ENCODE peak calls at places on chromosome X, in six cellular contexts. X, E, J, W, K and A are unnamed samples.

GRCh38 chrX:112731793-112732192 is 52.1 kb upstream of the LHFPL1 start:
- DNase-seq in X (no peak), E (no peak), J (no peak), W (no peak), K (no peak), A (no peak)

GRCh38 chrX:91435465-91435864 is 826 bp downstream of the PABPC5 start:
- DNase-seq in X (no peak), E (no peak), J (no peak), W (no peak), K (peak; percentile 6), A (no peak)

GRCh38 chrX:3526084-3526483 is 179.6 kb upstream of the MXRA5 start:
- DNase-seq in X (no peak), E (peak; percentile 43), J (no peak), W (no peak), K (no peak), A (no peak)

GRCh38 chrX:125131146-125131545 is 188.5 kb upstream of the TEX13C start:
- DNase-seq in X (no peak), E (no peak), J (no peak), W (no peak), K (no peak), A (no peak)

GRCh38 chrX:21837056-21837455 is 2.4 kb upstream of the MBTPS2 start:
- DNase-seq in X (no peak), E (no peak), J (no peak), W (no peak), K (no peak), A (no peak)

GRCh38 chrX:108270280-108270679 is 167.9 kb downstream of the COL4A6 start:
- DNase-seq in X (no peak), E (no peak), J (no peak), W (no peak), K (no peak), A (no peak)

GRCh38 chrX:47568656-47569295 is 7.8 kb downstream of the ARAF start:
- DNase-seq in X (peak; percentile 28), E (no peak), J (no peak), W (no peak), K (peak; percentile 24), A (no peak)

GRCh38 chrX:40523852-40524251 is 56.9 kb upstream of the ATP6AP2 start:
- DNase-seq in X (no peak), E (no peak), J (no peak), W (no peak), K (no peak), A (no peak)

GRCh38 chrX:88425739-88426138 is 321.3 kb upstream of the CPXCR1 start:
- DNase-seq in X (no peak), E (no peak), J (no peak), W (no peak), K (no peak), A (no peak)

GRCh38 chrX:68822641-68823410 is 6.0 kb upstream of the EFNB1 start:
- DNase-seq in X (no peak), E (no peak), J (peak; percentile 49), W (peak; percentile 23), K (peak; percentile 29), A (no peak)